ENCODE peak calls at places on chromosomes 16 and 17, in eight cellular contexts. X is left ventricle myocardium inferior, L is neural progenitor cell, Z is aorta, I is testis, W is A549, G is cardiac muscle cell, E is lung. S is an unnamed sample.

GRCh38 chr17:8960325-8961144 is 5.0 kb downstream of the PIK3R5 start:
- DNase-seq in I (no peak), Z (no peak), W (no peak), G (no peak), E (no peak), L (no peak), X (no peak), S (no peak)

GRCh38 chr16:56451753-56452689 is 667 bp downstream of the OGFOD1 start:
- DNase-seq in I (peak), X (no peak), E (no peak), Z (peak), L (peak), W (peak), G (peak), S (no peak)

GRCh38 chr17:19348806-19349205 is 13.7 kb downstream of the B9D1 start:
- DNase-seq in L (no peak), G (no peak), W (no peak), I (no peak), Z (peak), E (no peak), X (no peak), S (peak)

GRCh38 chr16:80273635-80274538 is 266.9 kb upstream of the DYNLRB2 start:
- DNase-seq in I (no peak), X (no peak), G (no peak), W (no peak), E (no peak), L (no peak), Z (no peak), S (no peak)

GRCh38 chr17:2120550-2121335 is 65.8 kb downstream of the HIC1 start:
- DNase-seq in W (no peak), E (no peak), L (no peak), Z (no peak), X (no peak), I (no peak), G (no peak), S (no peak)

GRCh38 chr17:43779145-43780125 is 658 bp upstream of the DUSP3 start:
- DNase-seq in I (no peak), L (peak), Z (no peak), G (peak), X (no peak), W (peak), E (no peak), S (no peak)

GRCh38 chr16:85390511-85391174 is 222.5 kb upstream of the GSE1 start:
- DNase-seq in G (no peak), X (peak), I (peak), E (peak), Z (peak), L (no peak), W (peak), S (peak)

GRCh38 chr17:1294157-1294717 is 14.8 kb downstream of the TRARG1 start:
- DNase-seq in W (no peak), G (no peak), X (no peak), Z (no peak), L (no peak), E (no peak), I (no peak), S (peak)

GRCh38 chr16:26197707-26198106 is 505.9 kb downstream of the HS3ST4 start:
- DNase-seq in L (no peak), Z (no peak), I (no peak), E (no peak), X (no peak), G (no peak), W (no peak), S (no peak)

GRCh38 chr16:54933281-54934150 is 2.9 kb downstream of the IRX5 start:
- DNase-seq in G (peak), Z (no peak), I (no peak), X (no peak), E (no peak), L (peak), W (no peak), S (no peak)

GRCh38 chr17:73639926-73640325 is 4.3 kb downstream of the SDK2 start:
- DNase-seq in G (no peak), W (no peak), E (no peak), Z (no peak), L (no peak), I (no peak), X (no peak), S (no peak)

GRCh38 chr17:75843577-75844529 is at the start of gene UNC13D:
- DNase-seq in I (peak), E (peak), X (no peak), W (no peak), Z (no peak), L (no peak), G (no peak), S (no peak)

GRCh38 chr16:1640261-1640956 is 28.2 kb downstream of the CRAMP1 start:
- DNase-seq in Z (no peak), I (no peak), E (no peak), L (no peak), X (no peak), G (no peak), W (no peak), S (no peak)

GRCh38 chr16:55911616-55912015 is 36.4 kb upstream of the CES5A start:
- DNase-seq in I (no peak), L (no peak), W (no peak), E (no peak), G (no peak), X (no peak), Z (no peak), S (no peak)

GRCh38 chr16:10878328-10878643 is 1.3 kb downstream of the CIITA start:
- DNase-seq in Z (no peak), G (no peak), X (no peak), L (no peak), E (no peak), W (no peak), I (no peak), S (no peak)
- H3K27ac ChIP-seq in Z (no peak), G (no peak), X (peak), L (no peak), E (no peak), W (no peak), I (no peak), S (peak)

GRCh38 chr17:64661981-64662773 is at the start of gene SMURF2:
- DNase-seq in X (peak), W (peak), L (peak), E (peak), I (peak), Z (peak), G (peak), S (peak)

GRCh38 chr17:64661731-64661980 is 451 bp downstream of the SMURF2 start:
- DNase-seq in Z (no peak), I (peak), L (no peak), X (no peak), E (peak), W (no peak), G (no peak), S (peak)

GRCh38 chr17:64657610-64658125 is 4.4 kb downstream of the SMURF2 start:
- DNase-seq in G (no peak), I (no peak), W (no peak), X (no peak), Z (no peak), L (no peak), E (no peak), S (no peak)

GRCh38 chr17:64658931-64659330 is 3.2 kb downstream of the SMURF2 start:
- DNase-seq in Z (no peak), I (no peak), E (no peak), W (no peak), G (no peak), X (no peak), L (no peak), S (no peak)

GRCh38 chr17:64662774-64663367 is 764 bp upstream of the SMURF2 start:
- DNase-seq in L (no peak), E (no peak), Z (no peak), X (no peak), I (no peak), W (no peak), G (no peak), S (no peak)
- H3K27ac ChIP-seq in L (no peak), E (no peak), Z (no peak), X (peak), I (peak), W (peak), G (no peak), S (peak)

GRCh38 chr17:56697190-56697589 is 103.7 kb downstream of the NOG start:
- DNase-seq in W (no peak), E (no peak), X (no peak), L (no peak), G (no peak), I (no peak), Z (no peak), S (no peak)
- H3K27ac ChIP-seq in W (no peak), E (no peak), X (no peak), L (no peak), G (no peak), I (no peak), Z (no peak), S (no peak)

DNA sequence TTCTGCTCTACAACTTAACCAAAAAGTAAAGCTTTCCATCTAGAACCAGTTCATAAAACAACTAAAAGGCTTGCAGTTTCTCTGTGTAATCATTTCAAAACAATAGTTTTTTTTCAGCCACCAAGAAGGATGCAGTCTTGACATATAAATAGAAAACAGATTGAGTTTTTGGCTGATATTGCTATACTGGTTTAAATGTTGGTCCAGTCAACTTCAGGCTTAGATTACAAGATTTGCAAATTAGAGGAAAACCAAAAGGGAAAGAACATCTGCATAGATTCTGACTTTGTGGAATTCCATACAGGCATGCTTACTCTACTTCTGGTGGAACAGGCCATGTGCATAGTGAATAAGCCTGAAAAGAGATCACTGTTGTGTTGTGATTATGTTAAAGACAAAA is 150.3 kb downstream of the BCAS3 start:
- DNase-seq in I (no peak), E (no peak), L (no peak), G (no peak), X (no peak), W (no peak), Z (no peak), S (no peak)
- H3K27ac ChIP-seq in I (no peak), E (no peak), L (no peak), G (no peak), X (no peak), W (no peak), Z (no peak), S (no peak)

GRCh38 chr16:69712277-69712676 is 14.1 kb downstream of the NQO1 start:
- DNase-seq in X (no peak), L (no peak), E (no peak), I (no peak), G (no peak), Z (no peak), W (no peak), S (no peak)

GRCh38 chr16:69707920-69708683 is 18.3 kb downstream of the NQO1 start:
- DNase-seq in I (no peak), L (no peak), Z (no peak), E (no peak), W (no peak), X (no peak), G (no peak), S (no peak)

GRCh38 chr16:69711115-69711740 is 15.1 kb downstream of the NQO1 start:
- DNase-seq in W (no peak), I (peak), E (peak), X (no peak), L (no peak), G (no peak), Z (peak), S (peak)

GRCh38 chr16:69706975-69707340 is 19.4 kb downstream of the NQO1 start:
- DNase-seq in E (no peak), X (no peak), G (no peak), L (no peak), I (no peak), W (no peak), Z (no peak), S (no peak)

DNA sequence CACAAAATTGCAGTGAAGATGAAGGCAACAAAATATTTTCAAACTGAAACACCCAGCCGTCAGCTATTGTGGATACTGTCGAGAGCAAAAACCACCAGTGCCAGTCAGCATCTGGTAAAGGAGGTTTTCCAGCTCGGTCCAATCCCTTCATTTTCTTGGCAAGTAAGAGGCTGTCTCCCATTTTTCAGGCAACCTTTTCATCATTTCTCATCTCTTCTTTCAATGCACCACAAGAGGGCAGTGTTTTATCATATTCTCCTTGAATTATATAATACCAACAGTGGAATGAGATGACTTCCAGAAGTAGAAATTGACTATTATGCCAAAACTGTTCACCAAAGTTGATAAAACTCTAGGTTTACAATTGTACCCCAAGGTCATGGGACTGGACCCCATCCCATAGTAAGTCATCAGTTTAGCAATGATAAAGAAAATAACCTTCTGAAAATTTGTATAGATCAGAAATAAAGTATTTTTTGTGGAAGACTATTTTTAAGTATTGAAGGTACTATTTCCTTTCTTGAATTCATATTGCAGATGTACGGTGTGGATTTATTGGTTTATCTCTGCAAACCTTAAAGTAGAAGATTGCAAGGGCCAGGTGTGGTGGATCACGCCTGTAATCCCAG is 16.8 kb downstream of the NQO1 start:
- DNase-seq in X (no peak), E (no peak), L (peak), G (peak), W (peak), I (no peak), Z (no peak), S (no peak)
- H3K27ac ChIP-seq in X (peak), E (no peak), L (peak), G (peak), W (no peak), I (peak), Z (no peak), S (no peak)

GRCh38 chr16:3846595-3847091 is 33.9 kb downstream of the CREBBP start:
- DNase-seq in Z (no peak), I (no peak), L (no peak), E (no peak), G (no peak), X (no peak), W (no peak), S (no peak)

GRCh38 chr16:3854740-3855139 is 25.8 kb downstream of the CREBBP start:
- DNase-seq in W (no peak), L (no peak), E (no peak), Z (no peak), G (no peak), X (no peak), I (no peak), S (no peak)

GRCh38 chr16:3846087-3846486 is 34.4 kb downstream of the CREBBP start:
- DNase-seq in G (no peak), E (no peak), X (no peak), L (no peak), I (no peak), W (no peak), Z (no peak), S (no peak)

GRCh38 chr16:3849751-3850543 is 30.6 kb downstream of the CREBBP start:
- DNase-seq in I (no peak), W (no peak), X (no peak), E (no peak), G (no peak), L (no peak), Z (no peak), S (no peak)

GRCh38 chr16:3850544-3850899 is 30.0 kb downstream of the CREBBP start:
- DNase-seq in G (no peak), Z (no peak), E (no peak), I (no peak), X (no peak), W (no peak), L (no peak), S (no peak)
- H3K27ac ChIP-seq in G (peak), Z (no peak), E (no peak), I (no peak), X (no peak), W (no peak), L (peak), S (no peak)

GRCh38 chr17:72189781-72190593 is 69.2 kb downstream of the SOX9 start:
- DNase-seq in L (no peak), G (no peak), E (no peak), X (no peak), I (no peak), Z (no peak), W (no peak), S (no peak)

GRCh38 chr17:72193395-72194106 is 72.7 kb downstream of the SOX9 start:
- DNase-seq in X (peak), E (no peak), W (no peak), G (no peak), Z (no peak), I (no peak), L (no peak), S (no peak)

GRCh38 chr17:72191901-72192300 is 71.1 kb downstream of the SOX9 start:
- DNase-seq in G (no peak), X (peak), Z (no peak), W (no peak), L (no peak), I (peak), E (peak), S (no peak)

GRCh38 chr17:72192409-72193192 is 71.8 kb downstream of the SOX9 start:
- DNase-seq in L (no peak), Z (peak), X (peak), G (no peak), I (peak), W (no peak), E (peak), S (no peak)

DNA sequence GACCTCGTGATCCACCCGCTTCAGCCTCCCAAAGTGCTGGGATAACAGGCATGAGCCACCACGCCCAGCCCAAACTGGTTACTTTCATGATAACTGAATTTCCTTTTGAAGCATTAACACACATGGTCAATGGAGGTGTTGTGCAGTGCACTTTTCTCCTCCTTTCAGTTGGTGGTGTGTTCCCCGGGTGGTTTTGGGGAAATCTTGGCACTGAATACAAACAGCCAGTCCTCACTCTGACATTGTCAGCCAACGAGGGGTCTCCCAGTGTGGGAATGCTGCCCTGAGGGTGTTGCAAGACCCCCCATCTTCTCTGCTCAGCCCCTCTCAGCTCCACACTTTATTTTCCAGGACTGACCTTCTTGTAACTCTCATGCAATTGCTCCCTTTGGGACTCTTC is 70.5 kb downstream of the SOX9 start:
- DNase-seq in I (no peak), E (no peak), Z (no peak), G (no peak), W (no peak), L (no peak), X (no peak), S (no peak)
- H3K27ac ChIP-seq in I (peak), E (peak), Z (no peak), G (no peak), W (no peak), L (no peak), X (peak), S (no peak)

GRCh38 chr16:72987480-72987901 is 60.4 kb downstream of the ZFHX3 start:
- DNase-seq in W (no peak), I (no peak), X (no peak), G (no peak), L (no peak), E (no peak), Z (no peak), S (no peak)
- H3K27ac ChIP-seq in W (peak), I (no peak), X (peak), G (no peak), L (no peak), E (no peak), Z (no peak), S (peak)

S was measured in Peyer's patch.